ENCODE peak calls at places on chromosomes 12 and 14, in seven cellular contexts. N, B, C, R, H, I and W are unnamed samples.
A peak's percentile ranks its signal among the peaks of the same experiment; 100 is the strongest.

GRCh38 chr12:71442567-71442931 is 3.0 kb downstream of the LGR5 start:
- DNase-seq in N (no peak), B (no peak), C (no peak), R (no peak), H (no peak), I (no peak), W (no peak)

GRCh38 chr14:58198086-58198485 is 1.9 kb upstream of the ACTR10 start:
- DNase-seq in N (no peak), B (no peak), C (no peak), R (peak; percentile 7), H (no peak), I (no peak), W (no peak)

GRCh38 chr12:19222566-19222965 is 93.0 kb downstream of the PLEKHA5 start:
- DNase-seq in N (no peak), B (no peak), C (no peak), R (no peak), H (no peak), I (no peak), W (no peak)

GRCh38 chr12:120647375-120647755 is 6.9 kb downstream of the CABP1 start:
- DNase-seq in N (no peak), B (no peak), C (peak; percentile 55), R (no peak), H (no peak), I (no peak), W (no peak)

GRCh38 chr14:38994721-38995120 is 108.3 kb downstream of the SEC23A start:
- DNase-seq in N (no peak), B (no peak), C (no peak), R (no peak), H (no peak), I (no peak), W (no peak)

GRCh38 chr12:43891856-43892574 is 56.1 kb downstream of the TMEM117 start:
- DNase-seq in N (no peak), B (peak; percentile 64), C (no peak), R (no peak), H (no peak), I (no peak), W (no peak)

GRCh38 chr12:6962285-6963015 is 8.0 kb downstream of the PHB2 start:
- DNase-seq in N (peak; percentile 90), B (no peak), C (no peak), R (no peak), H (no peak), I (no peak), W (no peak)

GRCh38 chr12:104573-105081 is 38.1 kb downstream of the IQSEC3 start:
- DNase-seq in N (peak; percentile 55), B (no peak), C (no peak), R (no peak), H (no peak), I (no peak), W (no peak)

GRCh38 chr12:82862876-82863649 is 176.4 kb downstream of the TMTC2 start:
- DNase-seq in N (no peak), B (no peak), C (no peak), R (no peak), H (no peak), I (no peak), W (no peak)

GRCh38 chr12:8987163-8987562 is 2.2 kb upstream of the KLRG1 start:
- DNase-seq in N (no peak), B (no peak), C (no peak), R (no peak), H (no peak), I (no peak), W (no peak)

GRCh38 chr12:26226629-26227375 is 31.4 kb downstream of the SSPN start:
- DNase-seq in N (peak; percentile 77), B (peak; percentile 75), C (peak; percentile 77), R (no peak), H (no peak), I (no peak), W (peak; percentile 46)

GRCh38 chr12:12466157-12466556 is 96.5 kb downstream of the DUSP16 start:
- DNase-seq in N (no peak), B (no peak), C (no peak), R (no peak), H (peak; percentile 68), I (no peak), W (no peak)

GRCh38 chr12:52551466-52551865 is 1.5 kb downstream of the KRT71 start:
- DNase-seq in N (peak; percentile 49), B (no peak), C (no peak), R (no peak), H (no peak), I (no peak), W (no peak)

GRCh38 chr14:101039031-101039754 is 135.7 kb upstream of the RTL1 start:
- DNase-seq in N (no peak), B (no peak), C (peak; percentile 25), R (no peak), H (no peak), I (no peak), W (no peak)

GRCh38 chr12:110743571-110744093 is 941 bp upstream of the PPP1CC start:
- DNase-seq in N (peak; percentile 18), B (peak; percentile 48), C (peak; percentile 83), R (no peak), H (no peak), I (no peak), W (no peak)

GRCh38 chr12:116697305-116698130 is 40.4 kb downstream of the SPRING1 start:
- DNase-seq in N (peak; percentile 40), B (no peak), C (no peak), R (no peak), H (no peak), I (no peak), W (peak; percentile 49)

GRCh38 chr12:111078731-111079130 is 158.4 kb upstream of the MYL2 start:
- DNase-seq in N (no peak), B (no peak), C (no peak), R (no peak), H (no peak), I (no peak), W (no peak)

GRCh38 chr14:100804558-100805309 is 21.2 kb upstream of the MEG3 start:
- DNase-seq in N (no peak), B (no peak), C (no peak), R (no peak), H (no peak), I (no peak), W (no peak)

GRCh38 chr14:94036328-94037167 is 10.4 kb downstream of the OTUB2 start:
- DNase-seq in N (peak; percentile 75), B (peak; percentile 46), C (no peak), R (peak; percentile 80), H (peak; percentile 61), I (peak; percentile 65), W (peak; percentile 82)

GRCh38 chr12:94973202-94973601 is 30.3 kb downstream of the NDUFA12 start:
- DNase-seq in N (no peak), B (no peak), C (no peak), R (no peak), H (no peak), I (no peak), W (no peak)

GRCh38 chr12:124683330-124683662 is 115.9 kb upstream of the NCOR2 start:
- DNase-seq in N (peak; percentile 74), B (peak; percentile 59), C (peak; percentile 61), R (no peak), H (no peak), I (no peak), W (no peak)

GRCh38 chr12:66132408-66132807 is 1.9 kb upstream of the LLPH start:
- DNase-seq in N (no peak), B (peak; percentile 35), C (no peak), R (no peak), H (no peak), I (no peak), W (no peak)

GRCh38 chr14:90518941-90519256 is 122.1 kb downstream of the CALM1 start:
- DNase-seq in N (no peak), B (no peak), C (no peak), R (peak; percentile 46), H (peak; percentile 37), I (no peak), W (peak; percentile 58)

GRCh38 chr14:106691601-106692291 is 1165.4 kb downstream of the TMEM121 start:
- DNase-seq in N (peak; percentile 13), B (no peak), C (peak; percentile 79), R (peak; percentile 46), H (peak; percentile 51), I (no peak), W (no peak)

GRCh38 chr14:63223596-63223995 is 19.4 kb downstream of the RHOJ start:
- DNase-seq in N (no peak), B (no peak), C (no peak), R (no peak), H (no peak), I (no peak), W (no peak)